ENCODE peak calls at places on chromosome 3, in six cellular contexts. S, T, W, N, O and K are unnamed samples.

GRCh38 chr3:138060792-138061191 is 50.8 kb downstream of the CLDN18 start:
- DNase-seq in S (no peak), O (no peak), T (no peak), N (no peak), W (no peak), K (no peak)

GRCh38 chr3:45923755-45924154 is 19.5 kb upstream of the CXCR6 start:
- DNase-seq in O (no peak), T (no peak), S (no peak), N (peak), W (no peak), K (no peak)

GRCh38 chr3:4752201-4753072 is 226.8 kb upstream of the BHLHE40 start:
- DNase-seq in S (no peak), W (no peak), N (no peak), T (no peak), O (no peak), K (no peak)

GRCh38 chr3:140440446-140440845 is 237.4 kb upstream of the TRIM42 start:
- DNase-seq in O (no peak), T (no peak), N (no peak), W (no peak), S (no peak), K (no peak)

GRCh38 chr3:187318819-187319616 is 27.5 kb upstream of the MASP1 start:
- DNase-seq in T (no peak), W (peak), O (peak), S (no peak), N (peak), K (peak)

GRCh38 chr3:16512435-16513140 is 911 bp downstream of the RFTN1 start:
- DNase-seq in S (peak), T (no peak), N (peak), O (peak), W (no peak), K (peak)

GRCh38 chr3:49553320-49553689 is 972 bp upstream of the BSN start:
- DNase-seq in S (no peak), O (no peak), T (no peak), W (no peak), N (no peak), K (no peak)

GRCh38 chr3:104908761-104909160 is 457.9 kb upstream of the ALCAM start:
- DNase-seq in T (no peak), W (no peak), S (no peak), O (no peak), N (no peak), K (no peak)

GRCh38 chr3:15341030-15341726 is 8.8 kb upstream of the SH3BP5 start:
- DNase-seq in T (no peak), O (no peak), N (no peak), S (no peak), W (no peak), K (peak)

GRCh38 chr3:111998661-111999641 is at the start of gene TAGLN3:
- DNase-seq in N (no peak), T (no peak), O (no peak), S (no peak), W (peak), K (peak)

GRCh38 chr3:39146083-39146501 is 7.3 kb downstream of the CSRNP1 start:
- DNase-seq in T (no peak), W (no peak), O (no peak), N (peak), S (no peak), K (peak)

GRCh38 chr3:12908859-12909258 is 67.5 kb upstream of the RPL32 start:
- DNase-seq in S (no peak), N (no peak), W (no peak), T (no peak), O (no peak), K (no peak)

GRCh38 chr3:11306815-11307589 is 34.8 kb downstream of the ATG7 start:
- DNase-seq in N (peak), S (no peak), W (peak), O (peak), T (no peak), K (no peak)

GRCh38 chr3:188749010-188749617 is 422.7 kb upstream of the TPRG1 start:
- DNase-seq in S (no peak), O (peak), W (no peak), T (no peak), N (peak), K (no peak)

GRCh38 chr3:48428863-48429415 is 947 bp downstream of the PLXNB1 start:
- DNase-seq in N (peak), T (peak), S (no peak), O (no peak), W (peak), K (peak)

GRCh38 chr3:105647047-105647446 is 221.8 kb downstream of the CBLB start:
- DNase-seq in W (no peak), N (peak), S (no peak), O (no peak), T (no peak), K (no peak)

GRCh38 chr3:125300416-125300815 is 74.7 kb downstream of the ZNF148 start:
- DNase-seq in S (no peak), T (no peak), W (no peak), N (no peak), O (no peak), K (no peak)

GRCh38 chr3:71031151-71031550 is 552.4 kb downstream of the FOXP1 start:
- DNase-seq in W (no peak), S (no peak), N (no peak), T (no peak), O (no peak), K (no peak)

GRCh38 chr3:46208167-46208704 is at the start of gene CCR1:
- DNase-seq in T (no peak), O (peak), W (peak), S (no peak), N (no peak), K (no peak)

GRCh38 chr3:97658670-97659285 is 105.8 kb upstream of the ARL6 start:
- DNase-seq in S (no peak), T (no peak), W (no peak), N (no peak), O (no peak), K (no peak)

GRCh38 chr3:31476209-31476608 is 56.5 kb upstream of the STT3B start:
- DNase-seq in W (no peak), T (no peak), S (no peak), O (no peak), N (no peak), K (no peak)

GRCh38 chr3:17310983-17311382 is 426.2 kb downstream of the PLCL2 start:
- DNase-seq in W (no peak), N (no peak), T (no peak), S (no peak), O (no peak), K (no peak)

GRCh38 chr3:124092811-124093210 is 100.9 kb upstream of the ROPN1 start:
- DNase-seq in T (no peak), O (no peak), N (no peak), W (no peak), S (no peak), K (no peak)

GRCh38 chr3:181886676-181887075 is 175.0 kb downstream of the SOX2 start:
- DNase-seq in W (no peak), T (no peak), O (no peak), S (no peak), N (no peak), K (no peak)

GRCh38 chr3:188058569-188059184 is 95.3 kb upstream of the LPP start:
- DNase-seq in O (no peak), N (no peak), S (no peak), T (no peak), W (no peak), K (no peak)

GRCh38 chr3:13623101-13623654 is 74.3 kb downstream of the FBLN2 start:
- DNase-seq in S (no peak), N (no peak), O (no peak), W (no peak), T (no peak), K (no peak)

GRCh38 chr3:104768886-104769285 is 597.8 kb upstream of the ALCAM start:
- DNase-seq in S (no peak), T (no peak), O (no peak), N (no peak), W (no peak), K (no peak)

GRCh38 chr3:71658131-71658530 is 67.1 kb downstream of the EIF4E3 start:
- DNase-seq in S (no peak), W (peak), T (no peak), N (peak), O (no peak), K (no peak)

GRCh38 chr3:44355634-44356033 is 17.1 kb downstream of the TCAIM start:
- DNase-seq in W (no peak), O (no peak), N (peak), T (no peak), S (no peak), K (no peak)